ENCODE peak calls at places on chromosome 5, in ten cellular contexts. Q is IMR-90; H is progenitor cell of endocrine pancreas; B is C1 segment of cervical spinal cord; P is activated CD8-positive, alpha-beta memory T cell treated with anti-CD3 and anti-CD28 coated beads for 4 hours; M is AML-193; I is activated naive CD4-positive, alpha-beta T cell; L is stimulated activated naive B cell treated with anti-CD40 and anti-IgM and Interleukin-4, amounts not matched to agents 10 μg/mL and 1 μg/mL and 100 μg/mL, for 72 hours; D is GF-D8; G is HS-5. V is an unnamed sample.
A peak's percentile ranks its signal among the peaks of the same experiment; 100 is the strongest.

GRCh38 chr5:138230981-138231589 is 18.0 kb upstream of the CDC23 start:
- DNase-seq in Q (no peak), H (no peak), B (no peak), P (no peak), M (no peak), I (no peak), L (no peak), D (no peak), G (no peak), V (no peak)

GRCh38 chr5:142784405-142784955 is 14.3 kb downstream of the ARHGAP26 start:
- DNase-seq in Q (no peak), H (no peak), B (no peak), P (no peak), M (no peak), I (no peak), L (no peak), D (no peak), G (no peak), V (no peak)

GRCh38 chr5:74632947-74633356 is 7.6 kb downstream of the ENC1 start:
- DNase-seq in Q (peak; percentile 81), H (no peak), B (no peak), P (no peak), M (no peak), I (no peak), L (no peak), D (no peak), G (no peak), V (peak; percentile 71)

GRCh38 chr5:143913008-143913752 is 101.2 kb downstream of the HMHB1 start:
- DNase-seq in Q (peak; percentile 91), H (no peak), B (no peak), P (no peak), M (no peak), I (no peak), L (no peak), D (no peak), G (peak; percentile 70), V (no peak)

GRCh38 chr5:109533847-109534272 is 124.1 kb upstream of the PJA2 start:
- DNase-seq in Q (no peak), H (no peak), B (no peak), P (no peak), M (no peak), I (no peak), L (no peak), D (no peak), G (no peak), V (peak; percentile 24)

GRCh38 chr5:132260051-132260450 is 2.6 kb downstream of the PDLIM4 start:
- DNase-seq in Q (peak; percentile 61), H (no peak), B (no peak), P (no peak), M (no peak), I (no peak), L (no peak), D (no peak), G (no peak), V (peak; percentile 72)

GRCh38 chr5:2657151-2657550 is 94.3 kb downstream of the IRX2 start:
- DNase-seq in Q (no peak), H (no peak), B (no peak), P (no peak), M (no peak), I (no peak), L (no peak), D (no peak), G (no peak), V (no peak)

GRCh38 chr5:173839117-173839713 is 48.9 kb upstream of the CPEB4 start:
- DNase-seq in Q (no peak), H (no peak), B (no peak), P (no peak), M (no peak), I (no peak), L (no peak), D (no peak), G (no peak), V (no peak)

GRCh38 chr5:179858241-179858585 is 404 bp downstream of the MRNIP start:
- DNase-seq in Q (peak; percentile 17), H (no peak), B (no peak), P (peak; percentile 29), M (no peak), I (peak; percentile 38), L (no peak), D (no peak), G (no peak), V (peak; percentile 35)

GRCh38 chr5:123582570-123583293 is 70.8 kb downstream of the CSNK1G3 start:
- DNase-seq in Q (no peak), H (no peak), B (no peak), P (no peak), M (no peak), I (no peak), L (no peak), D (no peak), G (no peak), V (no peak)

GRCh38 chr5:170427672-170428236 is 38.6 kb upstream of the KCNMB1 start:
- DNase-seq in Q (no peak), H (no peak), B (no peak), P (no peak), M (no peak), I (no peak), L (no peak), D (no peak), G (no peak), V (peak; percentile 5)

GRCh38 chr5:120092649-120093048 is 371.5 kb upstream of the PRR16 start:
- DNase-seq in Q (no peak), H (no peak), B (no peak), P (no peak), M (no peak), I (no peak), L (no peak), D (no peak), G (no peak), V (no peak)

GRCh38 chr5:14516901-14517300 is 64.7 kb upstream of the OTULINL start:
- DNase-seq in Q (no peak), H (no peak), B (no peak), P (no peak), M (no peak), I (no peak), L (no peak), D (no peak), G (no peak), V (no peak)

GRCh38 chr5:135011355-135012032 is 22.5 kb downstream of the PITX1 start:
- DNase-seq in Q (no peak), H (no peak), B (no peak), P (no peak), M (no peak), I (no peak), L (no peak), D (no peak), G (no peak), V (no peak)

GRCh38 chr5:43416233-43416987 is 4.2 kb upstream of the CCL28 start:
- DNase-seq in Q (no peak), H (no peak), B (no peak), P (no peak), M (no peak), I (no peak), L (no peak), D (no peak), G (no peak), V (no peak)

GRCh38 chr5:132310141-132310834 is 16.1 kb downstream of the SLC22A4 start:
- DNase-seq in Q (no peak), H (no peak), B (no peak), P (no peak), M (no peak), I (no peak), L (no peak), D (no peak), G (no peak), V (no peak)

GRCh38 chr5:33810491-33811120 is 81.2 kb downstream of the ADAMTS12 start:
- DNase-seq in Q (peak; percentile 50), H (no peak), B (no peak), P (no peak), M (no peak), I (no peak), L (no peak), D (no peak), G (peak; percentile 65), V (peak; percentile 45)

GRCh38 chr5:151615431-151615830 is 24.3 kb upstream of the FAT2 start:
- DNase-seq in Q (no peak), H (no peak), B (no peak), P (no peak), M (no peak), I (no peak), L (no peak), D (no peak), G (no peak), V (no peak)

GRCh38 chr5:141850786-141851185 is 27.4 kb downstream of the PCDH1 start:
- DNase-seq in Q (no peak), H (no peak), B (no peak), P (no peak), M (no peak), I (no peak), L (no peak), D (no peak), G (no peak), V (no peak)

GRCh38 chr5:1152156-1152555 is 40.3 kb upstream of the SLC12A7 start:
- DNase-seq in Q (no peak), H (no peak), B (no peak), P (no peak), M (no peak), I (no peak), L (peak; percentile 58), D (no peak), G (no peak), V (no peak)

GRCh38 chr5:14325369-14325768 is 182.2 kb downstream of the TRIO start:
- DNase-seq in Q (peak; percentile 51), H (no peak), B (no peak), P (no peak), M (no peak), I (no peak), L (no peak), D (no peak), G (no peak), V (no peak)

GRCh38 chr5:119896851-119897536 is 267.6 kb downstream of the FAM170A start:
- DNase-seq in Q (no peak), H (no peak), B (no peak), P (no peak), M (no peak), I (no peak), L (no peak), D (no peak), G (no peak), V (no peak)

GRCh38 chr5:151051066-151051930 is 29.5 kb downstream of the TNIP1 start:
- DNase-seq in Q (peak; percentile 75), H (peak; percentile 54), B (peak; percentile 12), P (peak; percentile 50), M (peak; percentile 84), I (peak; percentile 48), L (peak; percentile 68), D (peak; percentile 74), G (no peak), V (peak; percentile 83)

GRCh38 chr5:127003798-127004495 is 26.4 kb downstream of the MARCHF3 start:
- DNase-seq in Q (no peak), H (no peak), B (no peak), P (no peak), M (no peak), I (no peak), L (no peak), D (no peak), G (no peak), V (no peak)

GRCh38 chr5:143148461-143149170 is 254.9 kb downstream of the NR3C1 start:
- DNase-seq in Q (peak; percentile 76), H (no peak), B (no peak), P (no peak), M (no peak), I (no peak), L (no peak), D (no peak), G (no peak), V (peak; percentile 89)

GRCh38 chr5:176643491-176644219 is 3.6 kb upstream of the TSPAN17 start:
- DNase-seq in Q (no peak), H (no peak), B (no peak), P (no peak), M (no peak), I (no peak), L (no peak), D (no peak), G (no peak), V (no peak)

GRCh38 chr5:120808606-120809005 is 344.5 kb downstream of the PRR16 start:
- DNase-seq in Q (peak; percentile 36), H (no peak), B (no peak), P (no peak), M (no peak), I (no peak), L (no peak), D (no peak), G (no peak), V (no peak)

GRCh38 chr5:132086277-132086794 is 12.7 kb downstream of the CSF2 start:
- DNase-seq in Q (peak; percentile 98), H (no peak), B (no peak), P (no peak), M (no peak), I (no peak), L (no peak), D (no peak), G (peak; percentile 92), V (peak; percentile 70)

V was measured in fibroblast of villous mesenchyme.